ENCODE peak calls at places on chromosomes 11 and 22, in seven cellular contexts. One of them, this sample, is unnamed.
A peak's percentile ranks its signal among the peaks of the same experiment; 100 is the strongest.

GRCh38 chr22:47328550-47329243 is 566.2 kb downstream of the TBC1D22A start:
- DNase-seq in spleen: no peak
- DNase-seq in mesendoderm: no peak
- DNase-seq in OCI-LY7: no peak
- DNase-seq in hepatocyte: no peak
- DNase-seq in substantia nigra: no peak
- DNase-seq in adrenal gland: peak; percentile 41
- DNase-seq in this sample: no peak

GRCh38 chr11:587546-587945 is 11.3 kb downstream of the PHRF1 start:
- DNase-seq in OCI-LY7: no peak
- DNase-seq in hepatocyte: no peak
- DNase-seq in mesendoderm: no peak
- DNase-seq in substantia nigra: no peak
- DNase-seq in adrenal gland: no peak
- DNase-seq in spleen: no peak
- DNase-seq in this sample: no peak

GRCh38 chr11:82680252-82680651 is 53.4 kb downstream of the FAM181B start:
- DNase-seq in hepatocyte: no peak
- DNase-seq in OCI-LY7: no peak
- DNase-seq in mesendoderm: peak; percentile 65
- DNase-seq in substantia nigra: no peak
- DNase-seq in adrenal gland: no peak
- DNase-seq in spleen: no peak
- DNase-seq in this sample: no peak

GRCh38 chr11:459511-460220 is 9.6 kb downstream of the PTDSS2 start:
- DNase-seq in substantia nigra: no peak
- DNase-seq in hepatocyte: no peak
- DNase-seq in spleen: no peak
- DNase-seq in adrenal gland: no peak
- DNase-seq in mesendoderm: no peak
- DNase-seq in OCI-LY7: no peak
- DNase-seq in this sample: no peak

GRCh38 chr22:46065733-46066454 is 84.4 kb upstream of the PPARA start:
- DNase-seq in spleen: no peak
- DNase-seq in hepatocyte: no peak
- DNase-seq in adrenal gland: no peak
- DNase-seq in mesendoderm: no peak
- DNase-seq in OCI-LY7: no peak
- DNase-seq in substantia nigra: no peak
- DNase-seq in this sample: no peak

GRCh38 chr11:120674537-120674936 is 163.0 kb downstream of the GRIK4 start:
- DNase-seq in hepatocyte: peak; percentile 75
- DNase-seq in substantia nigra: no peak
- DNase-seq in OCI-LY7: no peak
- DNase-seq in spleen: no peak
- DNase-seq in adrenal gland: no peak
- DNase-seq in mesendoderm: no peak
- DNase-seq in this sample: no peak

GRCh38 chr11:66851698-66852465 is 5.0 kb upstream of the LRFN4 start:
- DNase-seq in spleen: peak; percentile 64
- DNase-seq in adrenal gland: no peak
- DNase-seq in mesendoderm: peak; percentile 60
- DNase-seq in hepatocyte: no peak
- DNase-seq in substantia nigra: no peak
- DNase-seq in OCI-LY7: peak; percentile 70
- DNase-seq in this sample: peak; percentile 30

GRCh38 chr11:1479006-1479677 is 7.4 kb downstream of the MOB2 start:
- DNase-seq in substantia nigra: no peak
- DNase-seq in OCI-LY7: no peak
- DNase-seq in hepatocyte: no peak
- DNase-seq in adrenal gland: no peak
- DNase-seq in mesendoderm: no peak
- DNase-seq in spleen: peak; percentile 67
- DNase-seq in this sample: no peak

GRCh38 chr11:112453601-112454577 is 193.2 kb upstream of the PLET1 start:
- DNase-seq in hepatocyte: peak; percentile 41
- DNase-seq in OCI-LY7: peak; percentile 17
- DNase-seq in substantia nigra: no peak
- DNase-seq in mesendoderm: peak; percentile 74
- DNase-seq in adrenal gland: peak; percentile 80
- DNase-seq in spleen: no peak
- DNase-seq in this sample: peak; percentile 37

GRCh38 chr11:30128269-30128932 is 102.4 kb upstream of the FSHB start:
- DNase-seq in hepatocyte: peak; percentile 59
- DNase-seq in adrenal gland: peak; percentile 48
- DNase-seq in mesendoderm: peak; percentile 45
- DNase-seq in OCI-LY7: peak; percentile 37
- DNase-seq in spleen: no peak
- DNase-seq in substantia nigra: no peak
- DNase-seq in this sample: peak; percentile 45

GRCh38 chr11:14582835-14583234 is 60.8 kb upstream of the PDE3B start:
- DNase-seq in mesendoderm: no peak
- DNase-seq in adrenal gland: no peak
- DNase-seq in substantia nigra: no peak
- DNase-seq in spleen: no peak
- DNase-seq in hepatocyte: no peak
- DNase-seq in OCI-LY7: no peak
- DNase-seq in this sample: no peak
- H3K27ac ChIP-seq in mesendoderm: no peak overlapping the region
- H3K27ac ChIP-seq in adrenal gland: no peak overlapping the region
- H3K27ac ChIP-seq in substantia nigra: no peak overlapping the region
- H3K27ac ChIP-seq in spleen: no peak overlapping the region
- H3K27ac ChIP-seq in hepatocyte: peak overlapping the region; percentile 75
- H3K27ac ChIP-seq in OCI-LY7: no peak overlapping the region
- H3K27ac ChIP-seq in this sample: no peak overlapping the region

DNA sequence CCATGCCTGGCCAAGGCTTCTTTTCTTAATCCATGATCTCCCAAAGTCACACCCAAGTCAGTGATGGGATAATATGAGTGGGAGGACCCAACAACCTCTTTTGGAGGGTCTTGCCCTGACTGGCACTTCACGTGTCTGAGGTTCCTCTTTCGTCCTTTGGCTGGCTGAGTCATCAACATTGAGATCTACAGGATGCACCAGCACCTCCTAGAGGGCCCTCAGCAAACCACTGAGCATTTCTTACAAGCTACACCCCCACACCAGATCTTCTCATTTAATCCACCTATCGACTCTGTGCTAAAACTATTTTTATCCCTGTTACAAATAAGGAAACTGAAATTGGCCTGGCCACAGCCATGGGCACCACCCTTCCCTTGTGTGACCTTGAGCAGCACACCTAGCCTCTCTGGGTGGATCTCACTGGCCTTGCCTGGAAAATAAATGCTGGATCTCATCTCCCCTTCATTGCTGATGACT is 63.4 kb downstream of the FLI1 start:
- DNase-seq in OCI-LY7: peak; percentile 88
- DNase-seq in spleen: peak; percentile 82
- DNase-seq in substantia nigra: peak; percentile 8
- DNase-seq in hepatocyte: no peak
- DNase-seq in adrenal gland: peak; percentile 44
- DNase-seq in mesendoderm: peak; percentile 89
- DNase-seq in this sample: no peak
- H3K27ac ChIP-seq in OCI-LY7: peak overlapping the region; percentile 9
- H3K27ac ChIP-seq in spleen: peak overlapping the region; percentile 72
- H3K27ac ChIP-seq in substantia nigra: no peak overlapping the region
- H3K27ac ChIP-seq in hepatocyte: no peak overlapping the region
- H3K27ac ChIP-seq in adrenal gland: no peak overlapping the region
- H3K27ac ChIP-seq in mesendoderm: no peak overlapping the region
- H3K27ac ChIP-seq in this sample: no peak overlapping the region

GRCh38 chr22:17214416-17215043 is 4.7 kb downstream of the ADA2 start:
- DNase-seq in spleen: no peak
- DNase-seq in hepatocyte: no peak
- DNase-seq in mesendoderm: no peak
- DNase-seq in substantia nigra: no peak
- DNase-seq in OCI-LY7: no peak
- DNase-seq in adrenal gland: no peak
- DNase-seq in this sample: no peak
- H3K27ac ChIP-seq in spleen: peak overlapping the region; percentile 51
- H3K27ac ChIP-seq in hepatocyte: no peak overlapping the region
- H3K27ac ChIP-seq in mesendoderm: no peak overlapping the region
- H3K27ac ChIP-seq in substantia nigra: no peak overlapping the region
- H3K27ac ChIP-seq in OCI-LY7: peak overlapping the region; percentile 4
- H3K27ac ChIP-seq in adrenal gland: no peak overlapping the region
- H3K27ac ChIP-seq in this sample: no peak overlapping the region

GRCh38 chr11:35909866-35910265 is 34.0 kb upstream of the LDLRAD3 start:
- DNase-seq in OCI-LY7: no peak
- DNase-seq in hepatocyte: no peak
- DNase-seq in substantia nigra: no peak
- DNase-seq in adrenal gland: no peak
- DNase-seq in spleen: no peak
- DNase-seq in mesendoderm: no peak
- DNase-seq in this sample: no peak

GRCh38 chr11:35911013-35911412 is 32.8 kb upstream of the LDLRAD3 start:
- DNase-seq in substantia nigra: no peak
- DNase-seq in adrenal gland: peak; percentile 7
- DNase-seq in mesendoderm: no peak
- DNase-seq in spleen: no peak
- DNase-seq in hepatocyte: no peak
- DNase-seq in OCI-LY7: no peak
- DNase-seq in this sample: no peak

GRCh38 chr11:35906681-35907080 is 37.2 kb upstream of the LDLRAD3 start:
- DNase-seq in OCI-LY7: no peak
- DNase-seq in mesendoderm: no peak
- DNase-seq in hepatocyte: no peak
- DNase-seq in adrenal gland: no peak
- DNase-seq in spleen: no peak
- DNase-seq in substantia nigra: no peak
- DNase-seq in this sample: no peak

GRCh38 chr11:35905901-35906661 is 37.8 kb upstream of the LDLRAD3 start:
- DNase-seq in adrenal gland: no peak
- DNase-seq in hepatocyte: no peak
- DNase-seq in spleen: no peak
- DNase-seq in mesendoderm: no peak
- DNase-seq in substantia nigra: no peak
- DNase-seq in OCI-LY7: no peak
- DNase-seq in this sample: no peak

DNA sequence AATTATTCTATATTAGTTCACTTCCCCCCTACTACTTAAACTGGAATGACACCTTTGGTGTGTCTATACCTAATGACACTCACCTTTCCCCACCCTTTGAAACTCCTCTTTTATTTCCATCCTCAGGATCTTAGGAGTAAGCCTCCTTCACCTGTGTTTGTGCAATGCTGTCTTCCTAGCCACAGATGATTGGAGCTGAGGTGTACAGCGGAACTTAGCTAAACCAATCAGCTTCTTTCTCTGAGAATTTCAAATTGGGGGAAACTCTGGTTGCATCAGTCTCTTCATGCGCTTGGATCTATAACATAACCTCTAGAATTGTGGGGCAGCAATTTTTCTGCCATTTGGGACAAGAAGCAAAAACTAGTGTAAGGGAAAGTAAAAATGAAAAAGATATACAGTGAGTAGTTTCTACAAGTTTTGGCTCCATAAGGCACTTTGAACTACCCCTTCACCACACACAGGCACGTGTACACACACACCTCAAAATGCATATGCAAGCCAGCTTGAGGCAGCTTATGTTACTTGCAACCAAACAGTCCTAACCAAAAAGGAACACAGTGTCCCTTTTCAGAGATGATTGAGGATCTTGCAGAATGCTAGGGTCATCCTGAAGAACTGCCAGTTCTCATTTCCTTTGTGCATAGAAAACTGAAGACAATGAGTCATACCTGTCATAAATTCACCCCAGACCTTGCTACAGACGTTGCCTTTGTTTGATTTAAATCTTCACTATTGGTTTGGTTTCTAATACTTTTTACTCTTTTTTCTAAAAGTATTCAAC is 36.0 kb upstream of the LDLRAD3 start:
- DNase-seq in substantia nigra: no peak
- DNase-seq in spleen: no peak
- DNase-seq in mesendoderm: no peak
- DNase-seq in OCI-LY7: no peak
- DNase-seq in hepatocyte: peak; percentile 43
- DNase-seq in adrenal gland: peak; percentile 59
- DNase-seq in this sample: no peak
- H3K27ac ChIP-seq in substantia nigra: no peak overlapping the region
- H3K27ac ChIP-seq in spleen: peak overlapping the region; percentile 55
- H3K27ac ChIP-seq in mesendoderm: no peak overlapping the region
- H3K27ac ChIP-seq in OCI-LY7: no peak overlapping the region
- H3K27ac ChIP-seq in hepatocyte: peak overlapping the region; percentile 85
- H3K27ac ChIP-seq in adrenal gland: no peak overlapping the region
- H3K27ac ChIP-seq in this sample: no peak overlapping the region

GRCh38 chr11:10395196-10395897 is 59.7 kb upstream of the AMPD3 start:
- DNase-seq in substantia nigra: no peak
- DNase-seq in adrenal gland: no peak
- DNase-seq in mesendoderm: no peak
- DNase-seq in OCI-LY7: no peak
- DNase-seq in spleen: no peak
- DNase-seq in hepatocyte: no peak
- DNase-seq in this sample: no peak
- H3K27ac ChIP-seq in substantia nigra: no peak overlapping the region
- H3K27ac ChIP-seq in adrenal gland: no peak overlapping the region
- H3K27ac ChIP-seq in mesendoderm: no peak overlapping the region
- H3K27ac ChIP-seq in OCI-LY7: no peak overlapping the region
- H3K27ac ChIP-seq in spleen: no peak overlapping the region
- H3K27ac ChIP-seq in hepatocyte: peak overlapping the region; percentile 15
- H3K27ac ChIP-seq in this sample: no peak overlapping the region

GRCh38 chr11:44286268-44286880 is 23.6 kb downstream of the ALX4 start:
- DNase-seq in OCI-LY7: peak; percentile 57
- DNase-seq in mesendoderm: peak; percentile 90
- DNase-seq in hepatocyte: peak; percentile 69
- DNase-seq in substantia nigra: peak; percentile 26
- DNase-seq in spleen: peak; percentile 87
- DNase-seq in adrenal gland: peak; percentile 51
- DNase-seq in this sample: peak; percentile 82
- H3K27ac ChIP-seq in OCI-LY7: no peak overlapping the region
- H3K27ac ChIP-seq in mesendoderm: no peak overlapping the region
- H3K27ac ChIP-seq in hepatocyte: no peak overlapping the region
- H3K27ac ChIP-seq in substantia nigra: no peak overlapping the region
- H3K27ac ChIP-seq in spleen: no peak overlapping the region
- H3K27ac ChIP-seq in adrenal gland: no peak overlapping the region
- H3K27ac ChIP-seq in this sample: no peak overlapping the region

DNA sequence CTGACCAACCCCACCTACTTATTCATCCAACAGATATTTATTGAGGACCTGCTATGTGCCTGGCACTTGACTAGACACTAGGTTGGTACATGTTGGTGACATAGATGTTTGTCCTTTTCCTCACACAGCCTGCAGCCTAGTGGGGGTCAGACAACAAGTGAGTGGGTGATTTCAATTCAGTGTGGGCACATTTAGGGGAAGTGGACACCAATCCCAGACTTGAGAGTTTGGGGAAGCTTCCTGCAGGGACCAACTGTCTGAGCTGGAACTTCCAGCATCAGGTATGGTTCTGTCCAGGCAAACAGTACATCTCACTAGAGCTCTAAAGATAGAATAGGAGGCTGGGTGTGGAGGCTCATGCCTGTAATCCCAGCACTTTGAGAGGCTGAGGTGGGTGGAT is 5.8 kb upstream of the BCL9L start:
- DNase-seq in OCI-LY7: no peak
- DNase-seq in mesendoderm: no peak
- DNase-seq in adrenal gland: no peak
- DNase-seq in substantia nigra: no peak
- DNase-seq in hepatocyte: no peak
- DNase-seq in spleen: no peak
- DNase-seq in this sample: no peak
- H3K27ac ChIP-seq in OCI-LY7: no peak overlapping the region
- H3K27ac ChIP-seq in mesendoderm: no peak overlapping the region
- H3K27ac ChIP-seq in adrenal gland: no peak overlapping the region
- H3K27ac ChIP-seq in substantia nigra: no peak overlapping the region
- H3K27ac ChIP-seq in hepatocyte: no peak overlapping the region
- H3K27ac ChIP-seq in spleen: no peak overlapping the region
- H3K27ac ChIP-seq in this sample: no peak overlapping the region